ENCODE peak calls at places on chromosomes 4 and X, in six cellular contexts. A is A549, T is uterus, U is heart left ventricle, O is sigmoid colon, N is body of pancreas. D is an unnamed sample.

GRCh38 chr4:144611850-144612249 is 34.1 kb upstream of the HHIP start:
- DNase-seq in U (no peak), O (no peak), A (peak; percentile 6), N (peak; percentile 54), T (no peak), D (no peak)

GRCh38 chr4:156820931-156821330 is 150.7 kb downstream of the PDGFC start:
- DNase-seq in N (no peak), A (no peak), T (no peak), U (no peak), O (no peak), D (no peak)

GRCh38 chr4:92864176-92864575 is 560.4 kb downstream of the GRID2 start:
- DNase-seq in O (no peak), U (no peak), A (no peak), N (no peak), T (no peak), D (no peak)

GRCh38 chr4:88613417-88613875 is 21.2 kb downstream of the HERC3 start:
- DNase-seq in T (no peak), U (no peak), O (no peak), N (no peak), A (no peak), D (no peak)

GRCh38 chr4:39205000-39205399 is 22.7 kb downstream of the WDR19 start:
- DNase-seq in U (no peak), O (no peak), A (no peak), N (no peak), T (no peak), D (no peak)

GRCh38 chr4:165016971-165017370 is 14.8 kb upstream of the TRIM60 start:
- DNase-seq in A (peak; percentile 1), O (no peak), T (no peak), N (no peak), U (no peak), D (no peak)

GRCh38 chr4:8439914-8440490 is 521 bp downstream of the ACOX3 start:
- DNase-seq in N (no peak), T (peak; percentile 24), A (no peak), U (no peak), O (no peak), D (no peak)

GRCh38 chrX:15525664-15526416 is 25.2 kb downstream of the BMX start:
- DNase-seq in N (no peak), O (no peak), A (no peak), U (no peak), T (no peak), D (no peak)

GRCh38 chrX:140389331-140389730 is 115.5 kb downstream of the SOX3 start:
- DNase-seq in N (peak; percentile 65), U (no peak), T (no peak), O (no peak), A (no peak), D (no peak)

GRCh38 chrX:46573896-46574336 is 351 bp downstream of the CHST7 start:
- DNase-seq in A (peak; percentile 54), O (peak; percentile 75), U (peak; percentile 68), T (peak; percentile 41), N (peak; percentile 61), D (no peak)

GRCh38 chrX:72621619-72622485 is 49.2 kb upstream of the HDAC8 start:
- DNase-seq in T (no peak), U (no peak), O (no peak), A (peak; percentile 1), N (no peak), D (no peak)

GRCh38 chrX:139120760-139121159 is 409.2 kb upstream of the FGF13 start:
- DNase-seq in T (no peak), O (no peak), N (no peak), U (no peak), A (no peak), D (peak; percentile 3)

GRCh38 chr4:82431026-82431745 is 796 bp downstream of the ENOPH1 start:
- DNase-seq in U (peak; percentile 28), A (no peak), O (no peak), N (peak; percentile 65), T (no peak), D (no peak)

GRCh38 chrX:50470103-50471031 is at the start of gene DGKK:
- DNase-seq in A (no peak), T (no peak), U (no peak), N (no peak), O (no peak), D (no peak)

GRCh38 chr4:8110071-8110986 is 48.3 kb downstream of the ABLIM2 start:
- DNase-seq in U (no peak), O (no peak), T (no peak), A (no peak), N (no peak), D (no peak)

GRCh38 chrX:87621697-87622096 is 104.1 kb downstream of the KLHL4 start:
- DNase-seq in U (no peak), T (no peak), O (no peak), A (no peak), N (no peak), D (no peak)

GRCh38 chr4:75639124-75639695 is 8.9 kb upstream of the CDKL2 start:
- DNase-seq in U (no peak), T (no peak), N (no peak), O (no peak), A (no peak), D (no peak)

GRCh38 chr4:188432328-188432727 is 293.1 kb downstream of the TRIML1 start:
- DNase-seq in N (no peak), O (no peak), T (no peak), A (no peak), U (no peak), D (no peak)

GRCh38 chrX:121028419-121028818 is 19.0 kb upstream of the GLUD2 start:
- DNase-seq in N (no peak), O (no peak), T (no peak), U (no peak), A (no peak), D (no peak)

GRCh38 chr4:48340905-48341775 is at the start of gene SLAIN2:
- DNase-seq in N (peak; percentile 99), A (peak; percentile 86), U (peak; percentile 100), T (peak; percentile 99), O (peak; percentile 99), D (peak; percentile 69)

GRCh38 chr4:30610361-30610760 is 109.8 kb upstream of the PCDH7 start:
- DNase-seq in O (no peak), U (no peak), N (no peak), T (no peak), A (no peak), D (no peak)

GRCh38 chrX:264634-265455 is 16.3 kb upstream of the PLCXD1 start:
- DNase-seq in N (peak; percentile 42), A (no peak), U (no peak), T (no peak), O (peak; percentile 3), D (no peak)

GRCh38 chrX:21735038-21735752 is 22.7 kb downstream of the SMPX start:
- DNase-seq in N (no peak), T (no peak), A (no peak), U (no peak), O (no peak), D (no peak)

GRCh38 chrX:150768580-150769190 is 75.5 kb downstream of the MTMR1 start:
- DNase-seq in U (no peak), T (no peak), N (no peak), A (no peak), O (no peak), D (no peak)

DNA sequence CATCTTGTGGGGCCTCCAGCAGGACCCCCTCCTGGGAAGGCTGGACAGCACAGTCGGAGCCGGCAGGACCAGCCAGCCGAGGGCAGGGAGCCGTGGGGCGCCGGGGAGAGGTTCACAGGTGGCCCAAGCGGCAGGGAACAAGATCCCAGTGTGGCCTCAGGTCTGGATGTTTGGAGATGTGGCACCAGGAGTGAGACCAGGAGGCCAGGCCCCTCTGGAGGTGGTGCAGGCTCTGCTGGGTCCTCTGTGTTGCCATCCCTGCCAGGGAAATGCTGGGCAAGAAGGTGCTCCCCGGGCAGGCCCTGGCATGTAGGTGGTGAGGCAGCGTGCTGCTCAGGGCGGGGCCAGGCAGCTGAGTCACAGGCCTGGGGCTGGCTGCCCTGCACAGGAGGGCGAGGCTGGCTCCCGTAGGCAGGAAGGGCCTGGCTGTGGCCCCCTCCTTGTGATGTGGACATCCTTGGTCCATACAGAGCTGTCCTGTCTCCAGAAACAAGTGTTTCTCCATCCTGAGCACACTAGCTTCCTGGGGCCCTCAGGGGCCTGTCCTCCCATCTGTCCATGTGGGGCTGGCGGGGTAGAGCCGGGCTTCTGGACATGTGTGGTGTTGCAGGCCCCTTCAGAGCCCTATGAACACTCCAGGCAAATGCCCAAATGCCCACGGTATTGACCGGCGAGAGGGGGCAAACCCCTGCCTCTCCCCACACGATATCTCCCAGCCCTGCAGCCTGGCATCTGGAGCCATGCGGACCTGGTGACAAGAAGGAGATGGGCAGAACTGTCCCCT is 4.8 kb upstream of the HGFAC start:
- DNase-seq in U (no peak), T (no peak), O (no peak), A (peak; percentile 71), N (peak; percentile 34), D (peak; percentile 94)
- TF ChIP-seq POLR2A in U (no peak), T (no peak), O (no peak), A (peak; percentile 44), N (no peak), D (no peak)

DNA sequence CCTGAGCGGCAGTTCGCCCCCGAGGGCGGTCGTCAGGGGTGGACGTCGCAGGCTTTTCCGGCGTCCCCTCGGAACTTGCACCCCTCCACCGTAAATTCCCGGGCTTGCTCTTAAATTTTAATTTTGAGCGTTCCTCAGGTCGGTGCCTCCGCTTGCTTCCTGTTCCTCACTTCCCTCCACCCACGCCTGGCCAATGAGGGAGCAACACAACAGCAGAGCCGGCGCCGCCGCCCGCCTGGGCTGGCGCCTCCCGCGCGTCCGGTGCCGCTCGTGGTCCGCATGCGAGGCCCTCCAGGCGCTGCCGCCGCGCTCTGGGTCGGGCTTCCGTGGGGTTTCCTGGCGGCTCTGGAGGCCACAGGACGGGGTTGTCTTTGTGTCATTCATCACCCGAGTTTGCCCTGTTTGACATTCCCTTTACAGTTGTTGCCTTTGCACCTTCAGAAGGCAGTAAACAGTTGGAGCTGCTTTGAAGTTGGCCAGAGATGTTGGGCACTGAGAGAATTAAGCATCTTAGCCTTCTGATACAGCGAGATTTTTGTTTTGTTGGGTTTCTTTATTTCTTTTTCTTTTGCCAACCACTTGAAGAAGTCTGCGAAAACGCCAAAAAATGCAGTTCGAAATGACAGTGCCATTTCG is 692 bp downstream of the SPCS3 start:
- DNase-seq in O (peak; percentile 93), U (peak; percentile 94), A (peak; percentile 66), N (peak; percentile 91), T (peak; percentile 85), D (peak; percentile 39)
- TF ChIP-seq POLR2A in O (no peak), U (no peak), A (peak; percentile 14), N (peak; percentile 75), T (peak; percentile 26), D (peak; percentile 25)

GRCh38 chr4:20252656-20253271 is 1.1 kb downstream of the SLIT2 start:
- DNase-seq in T (peak; percentile 38), A (no peak), U (peak; percentile 36), O (peak; percentile 74), N (peak; percentile 26), D (no peak)

GRCh38 chr4:20253272-20253798 is 1.6 kb downstream of the SLIT2 start:
- DNase-seq in U (no peak), A (no peak), T (peak; percentile 18), O (peak; percentile 63), N (no peak), D (no peak)

GRCh38 chr4:20251061-20251795 is 477 bp upstream of the SLIT2 start:
- DNase-seq in O (no peak), U (no peak), A (no peak), N (no peak), T (no peak), D (no peak)

GRCh38 chr4:20253799-20254409 is 2.2 kb downstream of the SLIT2 start:
- DNase-seq in U (peak; percentile 27), A (no peak), O (peak; percentile 75), T (peak; percentile 33), N (peak; percentile 23), D (no peak)

GRCh38 chr4:20251796-20252655 is at the start of gene SLIT2:
- DNase-seq in N (peak; percentile 88), U (peak; percentile 80), T (peak; percentile 90), O (peak; percentile 95), A (peak; percentile 18), D (peak; percentile 67)
- TF ChIP-seq POLR2A in N (peak; percentile 65), U (no peak), T (peak; percentile 82), O (peak; percentile 60), A (no peak), D (peak; percentile 59)

GRCh38 chrX:41468647-41469323 is 21.6 kb downstream of the NYX start:
- DNase-seq in N (no peak), A (no peak), T (no peak), U (no peak), O (no peak), D (no peak)
- TF ChIP-seq POLR2A in N (no peak), A (no peak), T (no peak), U (no peak), O (no peak), D (no peak)

D was measured in H54.